ENCODE peak calls at places on chromosomes 11 and 22, in four cellular contexts. C is stomach, D is astrocyte of the spinal cord, I is DND-41. W is an unnamed sample.

GRCh38 chr11:101914349-101914736 is 467 bp upstream of the CEP126 start:
- DNase-seq in I (no peak), C (no peak), D (peak), W (no peak)

GRCh38 chr11:75453916-75454655 is 21.1 kb upstream of the KLHL35 start:
- DNase-seq in D (peak), C (no peak), I (no peak), W (no peak)

GRCh38 chr11:93407777-93408401 is 77.3 kb downstream of the DEUP1 start:
- DNase-seq in D (no peak), C (no peak), I (no peak), W (no peak)

GRCh38 chr11:45543808-45544422 is 121.5 kb downstream of the CHST1 start:
- DNase-seq in C (no peak), D (no peak), I (peak), W (peak)

GRCh38 chr11:27705873-27706820 is 5.9 kb upstream of the BDNF start:
- DNase-seq in C (no peak), D (no peak), I (no peak), W (no peak)

GRCh38 chr11:120940297-120940847 is 83.5 kb upstream of the TBCEL start:
- DNase-seq in C (no peak), D (no peak), I (no peak), W (no peak)

GRCh38 chr11:70415176-70415575 is 16.8 kb downstream of the CTTN start:
- DNase-seq in D (peak), C (no peak), I (no peak), W (no peak)

GRCh38 chr11:116990061-116990473 is 108.2 kb downstream of the SIK3 start:
- DNase-seq in C (no peak), I (no peak), D (peak), W (no peak)

GRCh38 chr11:45654242-45654641 is 11.2 kb downstream of the CHST1 start:
- DNase-seq in I (peak), C (no peak), D (no peak), W (no peak)

GRCh38 chr11:36594316-36594989 is at the start of gene IFTAP:
- DNase-seq in I (no peak), D (peak), C (peak), W (peak)

GRCh38 chr22:45096256-45096907 is 67.3 kb upstream of the NUP50 start:
- DNase-seq in C (peak), I (peak), D (peak), W (peak)

GRCh38 chr11:46246514-46246913 is 30.9 kb upstream of the CREB3L1 start:
- DNase-seq in D (peak), C (no peak), I (no peak), W (no peak)

GRCh38 chr11:326842-327580 is 6.4 kb upstream of the IFITM3 start:
- DNase-seq in I (peak), C (peak), D (peak), W (peak)

GRCh38 chr11:16774920-16775603 is 36.6 kb downstream of the C11orf58 start:
- DNase-seq in I (no peak), C (no peak), D (no peak), W (no peak)

GRCh38 chr22:29567338-29567737 is 13.6 kb downstream of the NIPSNAP1 start:
- DNase-seq in C (no peak), I (no peak), D (no peak), W (no peak)

GRCh38 chr11:8091671-8092070 is 10.7 kb downstream of the TUB start:
- DNase-seq in C (no peak), D (no peak), I (no peak), W (no peak)

GRCh38 chr11:47907499-47907898 is 59.3 kb upstream of the NUP160 start:
- DNase-seq in D (no peak), C (no peak), I (no peak), W (no peak)

GRCh38 chr22:37313376-37314314 is 31.3 kb downstream of the CYTH4 start:
- DNase-seq in I (no peak), D (no peak), C (no peak), W (no peak)

GRCh38 chr11:19978668-19979518 is 181.4 kb downstream of the DBX1 start:
- DNase-seq in C (no peak), D (peak), I (no peak), W (peak)

GRCh38 chr11:56751480-56751879 is 3.0 kb upstream of the OR9G4 start:
- DNase-seq in D (no peak), I (no peak), C (no peak), W (no peak)

GRCh38 chr22:24107668-24108067 is 73.6 kb upstream of the SUSD2 start:
- DNase-seq in C (peak), D (peak), I (no peak), W (no peak)

GRCh38 chr11:130427581-130428211 is 713 bp downstream of the ADAMTS8 start:
- DNase-seq in D (no peak), I (no peak), C (no peak), W (peak)

GRCh38 chr11:63132985-63133775 is 10.8 kb downstream of the SLC22A24 start:
- DNase-seq in I (no peak), D (no peak), C (no peak), W (no peak)

GRCh38 chr11:130882138-130882551 is 34.1 kb downstream of the SNX19 start:
- DNase-seq in D (peak), I (no peak), C (no peak), W (no peak)

GRCh38 chr11:39807904-39808303 is 1651.5 kb downstream of the LRRC4C start:
- DNase-seq in D (no peak), C (no peak), I (no peak), W (no peak)

GRCh38 chr11:78042858-78043257 is 19.8 kb upstream of the KCTD14 start:
- DNase-seq in D (no peak), I (no peak), C (no peak), W (no peak)

GRCh38 chr22:27110985-27111451 is 453.6 kb downstream of the MIAT start:
- DNase-seq in D (peak), I (no peak), C (no peak), W (no peak)

GRCh38 chr22:29912605-29913398 is 29.8 kb downstream of the MTMR3 start:
- DNase-seq in D (peak), C (no peak), I (no peak), W (no peak)

GRCh38 chr22:40611606-40612005 is 24.9 kb downstream of the MRTFA start:
- DNase-seq in C (no peak), I (no peak), D (no peak), W (no peak)

GRCh38 chr22:30573594-30574094 is 821 bp downstream of the GAL3ST1 start:
- DNase-seq in C (peak), D (no peak), I (no peak), W (no peak)

GRCh38 chr22:31629741-31630184 is 32.3 kb downstream of the PISD start:
- DNase-seq in I (no peak), C (no peak), D (no peak), W (no peak)

GRCh38 chr11:115751244-115751643 is 247.0 kb upstream of the CADM1 start:
- DNase-seq in I (no peak), C (no peak), D (no peak), W (no peak)

GRCh38 chr11:104946907-104947306 is 21.5 kb downstream of the CASP4 start:
- DNase-seq in I (peak), D (peak), C (no peak), W (peak)

GRCh38 chr11:57527056-57527631 is 3.4 kb downstream of the TIMM10 start:
- DNase-seq in D (peak), I (peak), C (peak), W (peak)

GRCh38 chr11:10461276-10461790 is 6.3 kb downstream of the AMPD3 start:
- DNase-seq in I (no peak), C (no peak), D (no peak), W (no peak)

GRCh38 chr22:39952347-39952746 is 7.8 kb upstream of the TMA7B start:
- DNase-seq in D (no peak), I (peak), C (no peak), W (no peak)

GRCh38 chr22:45237065-45237990 is 3.4 kb downstream of the KIAA0930 start:
- DNase-seq in D (no peak), I (no peak), C (no peak), W (no peak)

GRCh38 chr22:48112687-48113521 is 1350.5 kb downstream of the TBC1D22A start:
- DNase-seq in D (no peak), I (no peak), C (no peak), W (peak)

GRCh38 chr22:48121984-48122383 is 1359.5 kb downstream of the TBC1D22A start:
- DNase-seq in C (no peak), I (no peak), D (no peak), W (no peak)

DNA sequence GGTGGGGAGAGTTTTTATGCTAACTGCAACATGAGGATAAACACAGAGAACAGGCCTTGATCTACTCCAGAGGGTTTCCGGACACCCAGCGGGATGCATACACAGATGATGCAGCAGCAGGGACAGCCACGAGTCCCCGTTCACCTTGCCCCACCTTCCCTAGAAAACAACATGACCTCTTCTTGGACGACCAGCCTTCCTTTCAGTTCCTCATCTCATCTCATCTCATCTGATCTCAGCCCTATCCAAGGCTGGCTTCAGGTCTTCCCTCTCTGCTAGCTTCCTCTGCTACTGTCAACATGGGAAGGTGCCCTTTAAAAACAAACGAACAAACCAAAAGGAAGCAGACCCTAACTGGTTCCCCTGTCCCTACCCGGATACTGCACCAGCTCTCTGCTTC is 1356.2 kb downstream of the TBC1D22A start:
- DNase-seq in D (no peak), I (no peak), C (no peak), W (no peak)
- TF ChIP-seq CTCF in D (no peak), I (no peak), C (no peak), W (no peak)

DNA sequence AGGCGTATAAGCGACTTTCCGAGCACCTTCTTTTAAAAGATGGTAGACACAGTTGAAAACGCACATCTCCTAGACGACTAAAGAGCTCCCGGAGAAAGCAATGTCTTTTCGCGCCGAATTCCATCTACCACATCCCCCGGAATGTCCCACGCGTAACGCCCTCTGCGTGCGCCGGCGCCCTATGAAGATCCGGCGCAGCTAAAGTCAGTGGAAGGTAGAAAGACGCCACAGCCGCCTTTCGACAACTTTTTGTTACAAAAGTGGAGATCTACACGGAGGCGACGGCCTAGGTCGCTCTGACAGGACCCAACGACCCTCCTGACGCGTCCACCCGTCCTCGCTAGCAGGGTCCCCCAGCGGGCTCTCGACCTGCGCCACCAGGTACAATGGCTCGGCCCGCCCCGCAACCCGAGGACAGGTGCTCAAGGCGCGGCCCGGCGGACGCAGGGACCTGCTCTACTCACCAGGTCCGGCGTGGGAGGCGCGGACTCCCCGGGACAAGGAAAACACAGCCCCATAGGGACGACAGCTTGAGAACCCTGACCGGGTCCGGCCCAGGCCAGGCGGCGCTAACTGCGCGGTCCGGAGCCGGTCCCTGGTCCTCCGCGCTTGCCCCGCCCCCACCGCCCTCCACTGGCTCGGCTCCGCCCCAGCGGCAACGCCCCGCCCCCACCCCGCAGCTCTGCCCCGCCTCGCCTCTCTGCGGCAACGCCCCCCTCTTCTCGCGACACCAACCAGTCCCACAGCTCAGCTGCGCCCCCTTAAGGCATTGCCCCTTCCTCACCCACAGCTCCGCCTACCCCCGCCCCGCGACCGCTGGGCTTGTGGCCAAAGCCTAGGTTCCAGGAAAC is at the start of gene SVIP:
- DNase-seq in C (peak), I (peak), D (peak), W (peak)
- TF ChIP-seq CTCF in C (no peak), I (peak), D (peak), W (peak)

GRCh38 chr11:26551186-26551801 is 20.8 kb downstream of the MUC15 start:
- DNase-seq in C (no peak), I (no peak), D (peak), W (no peak)
- TF ChIP-seq CTCF in C (no peak), I (peak), D (peak), W (no peak)

GRCh38 chr11:76550781-76551180 is 106.0 kb downstream of the EMSY start:
- DNase-seq in D (no peak), I (no peak), C (no peak), W (no peak)

GRCh38 chr11:76554767-76555166 is 109.9 kb downstream of the EMSY start:
- DNase-seq in C (no peak), I (no peak), D (no peak), W (no peak)

GRCh38 chr11:76552987-76553386 is 108.2 kb downstream of the EMSY start:
- DNase-seq in I (no peak), C (no peak), D (no peak), W (no peak)

GRCh38 chr11:76553554-76554476 is 109.0 kb downstream of the EMSY start:
- DNase-seq in I (no peak), D (no peak), C (no peak), W (no peak)

GRCh38 chr11:76551400-76551799 is 106.6 kb downstream of the EMSY start:
- DNase-seq in I (no peak), D (peak), C (no peak), W (no peak)
- TF ChIP-seq CTCF in I (no peak), D (peak), C (no peak), W (peak)

GRCh38 chr11:13486926-13487660 is 8.7 kb downstream of the PTH start:
- DNase-seq in C (peak), D (no peak), I (peak), W (peak)
- TF ChIP-seq CTCF in C (no peak), D (peak), I (peak), W (peak)

DNA sequence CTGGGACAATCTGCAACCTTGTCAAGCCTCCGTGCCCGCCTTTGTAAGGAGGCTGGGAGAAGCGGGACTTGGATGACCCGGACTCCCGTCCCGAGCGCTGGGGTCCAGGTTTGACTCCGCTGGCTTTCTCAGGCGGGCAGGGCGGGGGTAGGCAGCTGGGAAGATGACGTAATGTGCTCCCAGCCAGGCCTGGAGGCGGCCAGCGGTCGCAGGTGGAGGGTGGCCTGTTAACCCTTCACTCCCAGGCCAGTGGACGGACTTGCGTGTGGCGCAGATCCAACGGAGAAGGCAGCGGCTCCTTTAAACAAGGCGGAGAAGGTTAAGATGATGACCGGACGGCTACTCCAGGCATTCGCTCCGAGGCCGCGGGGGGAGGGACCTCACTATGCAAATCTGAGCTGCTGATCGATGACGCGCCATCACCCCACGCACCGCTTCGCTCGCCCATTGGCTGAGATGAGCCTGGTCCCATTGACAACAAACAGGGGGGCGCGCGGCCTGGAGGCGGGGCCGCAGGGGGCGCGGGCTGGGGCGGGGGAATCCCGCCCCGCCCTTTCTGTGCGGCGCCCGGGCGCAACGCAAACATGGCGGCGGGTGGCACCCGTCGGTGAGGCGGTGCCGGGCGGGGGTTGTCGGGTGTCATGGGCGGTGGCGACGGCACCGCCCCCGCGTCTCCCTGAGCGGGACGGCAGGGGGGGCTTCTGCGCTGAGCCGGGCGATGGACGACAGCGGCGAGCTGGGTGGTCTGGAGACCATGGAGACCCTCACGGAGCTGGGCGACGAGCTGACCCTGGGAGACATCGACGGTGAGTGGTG is at the start of gene SREBF2:
- DNase-seq in C (peak), D (peak), I (peak), W (peak)
- TF ChIP-seq CTCF in C (no peak), D (no peak), I (peak), W (no peak)

GRCh38 chr11:87809256-87809655 is 366.0 kb downstream of the RAB38 start:
- DNase-seq in I (no peak), D (no peak), C (no peak), W (no peak)
- TF ChIP-seq CTCF in I (no peak), D (no peak), C (no peak), W (no peak)

DNA sequence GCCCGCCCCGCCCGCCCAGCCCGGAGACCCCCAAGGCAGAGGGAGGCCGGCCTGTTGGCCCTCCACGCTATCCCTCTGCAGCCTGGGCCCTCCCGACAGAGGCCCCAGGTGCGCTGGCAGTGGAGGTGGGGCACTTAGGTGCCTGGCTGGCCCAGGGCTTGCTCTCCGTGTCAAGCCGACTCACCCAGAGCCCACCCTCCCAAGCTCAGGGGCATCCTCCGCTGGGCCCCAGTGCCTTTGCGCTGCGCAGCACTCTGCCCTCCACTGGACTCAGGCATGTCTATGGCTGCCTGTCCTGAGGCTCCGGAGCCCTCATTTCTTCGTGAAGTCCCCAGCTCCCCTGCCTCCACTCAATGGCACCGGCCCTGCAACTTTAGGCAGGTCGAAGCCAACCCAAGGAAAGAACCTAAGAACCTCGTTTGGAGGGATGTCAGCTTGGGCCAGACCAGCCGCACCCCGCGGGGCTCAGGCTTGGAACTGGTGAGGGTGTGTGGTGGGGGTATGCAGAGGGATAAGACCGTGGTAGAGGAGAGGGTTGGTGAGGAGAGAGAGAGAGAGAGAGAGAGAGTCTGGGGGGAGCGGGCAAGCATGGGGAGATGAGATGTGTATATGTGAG is 6.1 kb downstream of the SMIM45 start:
- DNase-seq in C (no peak), D (no peak), I (no peak), W (no peak)
- TF ChIP-seq CTCF in C (no peak), D (no peak), I (no peak), W (peak)

DNA sequence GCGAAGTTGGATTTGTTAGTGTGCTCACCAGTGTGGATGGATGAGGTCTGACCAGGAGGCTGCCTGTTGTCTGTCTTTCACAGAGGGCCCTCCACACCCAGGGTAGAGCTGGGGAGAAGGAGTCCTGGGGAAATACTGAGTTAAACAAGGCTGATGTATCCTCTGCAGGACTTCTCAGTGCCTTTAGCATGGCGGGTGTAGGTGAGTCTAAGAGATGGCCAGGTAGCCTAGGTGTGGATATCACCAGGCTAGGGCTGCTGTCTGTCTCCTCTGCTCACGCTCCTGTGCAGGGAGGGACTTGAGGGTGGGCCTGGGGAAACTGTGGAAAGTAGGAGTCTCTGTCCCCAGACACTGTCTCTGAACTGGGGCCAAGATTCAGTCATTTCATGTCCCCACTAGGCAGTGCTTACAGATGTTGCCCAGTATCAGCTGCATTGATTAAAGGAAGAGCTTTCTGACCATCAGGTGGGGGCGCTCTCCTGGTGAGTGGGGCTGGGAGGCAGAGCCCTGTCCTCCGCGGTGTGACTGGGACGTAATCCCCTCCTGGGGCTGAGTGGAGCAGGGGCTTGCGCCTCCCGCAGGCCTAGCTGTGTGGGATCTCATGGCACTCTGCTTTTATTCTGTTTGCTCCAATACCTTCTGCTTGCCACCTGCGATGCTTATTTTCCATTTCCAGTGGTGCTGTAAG is 35.5 kb upstream of the CCDC188 start:
- DNase-seq in I (no peak), C (no peak), D (no peak), W (no peak)
- TF ChIP-seq CTCF in I (peak), C (no peak), D (peak), W (no peak)

GRCh38 chr11:3855808-3856491 is 486 bp downstream of the STIM1 start:
- DNase-seq in C (peak), D (no peak), I (peak), W (peak)
- TF ChIP-seq CTCF in C (no peak), D (no peak), I (no peak), W (no peak)

W was measured in activated CD8-positive, alpha-beta T cell treated with anti-CD3 and anti-CD28 coated beads for 36 hours.